ENCODE peak calls at places on chromosome 12, in ten cellular contexts. One of them, this sample, is unnamed.
A peak's percentile ranks its signal among the peaks of the same experiment; 100 is the strongest.

GRCh38 chr12:52907092-52907810 is 2.4 kb upstream of the KRT8 start:
- DNase-seq in fibroblast of lung: no peak
- DNase-seq in PC-3: peak; percentile 88
- DNase-seq in psoas muscle: no peak
- DNase-seq in right lobe of liver: no peak
- DNase-seq in sigmoid colon: no peak
- DNase-seq in transverse colon: peak; percentile 92
- DNase-seq in PC-9: peak; percentile 89
- DNase-seq in cardiac muscle cell: peak; percentile 78
- DNase-seq in uterus: peak; percentile 35
- DNase-seq in this sample: peak; percentile 89

GRCh38 chr12:93571854-93572711 is at the start of gene SOCS2:
- DNase-seq in fibroblast of lung: peak; percentile 36
- DNase-seq in PC-3: peak; percentile 20
- DNase-seq in psoas muscle: peak; percentile 50
- DNase-seq in right lobe of liver: peak; percentile 62
- DNase-seq in sigmoid colon: peak; percentile 80
- DNase-seq in transverse colon: peak; percentile 58
- DNase-seq in PC-9: peak; percentile 42
- DNase-seq in cardiac muscle cell: peak; percentile 43
- DNase-seq in uterus: peak; percentile 65
- DNase-seq in this sample: peak; percentile 56

GRCh38 chr12:71848212-71848611 is 8.7 kb downstream of the TBC1D15 start:
- DNase-seq in fibroblast of lung: no peak
- DNase-seq in PC-3: peak; percentile 35
- DNase-seq in psoas muscle: no peak
- DNase-seq in right lobe of liver: no peak
- DNase-seq in sigmoid colon: no peak
- DNase-seq in transverse colon: no peak
- DNase-seq in PC-9: no peak
- DNase-seq in cardiac muscle cell: no peak
- DNase-seq in uterus: no peak
- DNase-seq in this sample: no peak

GRCh38 chr12:42445891-42446290 is 119.9 kb downstream of the PPHLN1 start:
- DNase-seq in fibroblast of lung: no peak
- DNase-seq in PC-3: no peak
- DNase-seq in psoas muscle: no peak
- DNase-seq in right lobe of liver: no peak
- DNase-seq in sigmoid colon: no peak
- DNase-seq in transverse colon: no peak
- DNase-seq in PC-9: no peak
- DNase-seq in cardiac muscle cell: no peak
- DNase-seq in uterus: no peak
- DNase-seq in this sample: no peak

GRCh38 chr12:67069451-67070306 is 199.5 kb upstream of the CAND1 start:
- DNase-seq in fibroblast of lung: no peak
- DNase-seq in PC-3: peak; percentile 50
- DNase-seq in psoas muscle: peak; percentile 48
- DNase-seq in right lobe of liver: no peak
- DNase-seq in sigmoid colon: no peak
- DNase-seq in transverse colon: peak; percentile 35
- DNase-seq in PC-9: peak; percentile 59
- DNase-seq in cardiac muscle cell: peak; percentile 8
- DNase-seq in uterus: no peak
- DNase-seq in this sample: peak; percentile 41

GRCh38 chr12:79692249-79692619 is 1.5 kb upstream of the PAWR start:
- DNase-seq in fibroblast of lung: peak; percentile 20
- DNase-seq in PC-3: no peak
- DNase-seq in psoas muscle: no peak
- DNase-seq in right lobe of liver: no peak
- DNase-seq in sigmoid colon: no peak
- DNase-seq in transverse colon: no peak
- DNase-seq in PC-9: no peak
- DNase-seq in cardiac muscle cell: no peak
- DNase-seq in uterus: no peak
- DNase-seq in this sample: no peak

GRCh38 chr12:25236190-25236589 is 14.5 kb downstream of the KRAS start:
- DNase-seq in fibroblast of lung: peak; percentile 18
- DNase-seq in PC-3: no peak
- DNase-seq in psoas muscle: no peak
- DNase-seq in right lobe of liver: no peak
- DNase-seq in sigmoid colon: no peak
- DNase-seq in transverse colon: no peak
- DNase-seq in PC-9: no peak
- DNase-seq in cardiac muscle cell: peak; percentile 20
- DNase-seq in uterus: no peak
- DNase-seq in this sample: no peak

GRCh38 chr12:46524778-46525177 is 152.2 kb upstream of the SLC38A2 start:
- DNase-seq in fibroblast of lung: peak; percentile 95
- DNase-seq in PC-3: no peak
- DNase-seq in psoas muscle: peak; percentile 82
- DNase-seq in right lobe of liver: no peak
- DNase-seq in sigmoid colon: peak; percentile 98
- DNase-seq in transverse colon: peak; percentile 75
- DNase-seq in PC-9: no peak
- DNase-seq in cardiac muscle cell: peak; percentile 97
- DNase-seq in uterus: peak; percentile 98
- DNase-seq in this sample: peak; percentile 70

GRCh38 chr12:121796855-121797751 is 3.6 kb upstream of the RHOF start:
- DNase-seq in fibroblast of lung: peak; percentile 89
- DNase-seq in PC-3: peak; percentile 97
- DNase-seq in psoas muscle: peak; percentile 98
- DNase-seq in right lobe of liver: peak; percentile 99
- DNase-seq in sigmoid colon: peak; percentile 96
- DNase-seq in transverse colon: peak; percentile 96
- DNase-seq in PC-9: peak; percentile 97
- DNase-seq in cardiac muscle cell: peak; percentile 89
- DNase-seq in uterus: peak; percentile 91
- DNase-seq in this sample: peak; percentile 97

GRCh38 chr12:108717243-108717642 is 14.1 kb downstream of the CORO1C start:
- DNase-seq in fibroblast of lung: no peak
- DNase-seq in PC-3: no peak
- DNase-seq in psoas muscle: no peak
- DNase-seq in right lobe of liver: no peak
- DNase-seq in sigmoid colon: no peak
- DNase-seq in transverse colon: no peak
- DNase-seq in PC-9: no peak
- DNase-seq in cardiac muscle cell: no peak
- DNase-seq in uterus: no peak
- DNase-seq in this sample: no peak

GRCh38 chr12:86959766-86960458 is 703.7 kb upstream of the MGAT4C start:
- DNase-seq in fibroblast of lung: no peak
- DNase-seq in PC-3: no peak
- DNase-seq in psoas muscle: no peak
- DNase-seq in right lobe of liver: no peak
- DNase-seq in sigmoid colon: no peak
- DNase-seq in transverse colon: no peak
- DNase-seq in PC-9: no peak
- DNase-seq in cardiac muscle cell: no peak
- DNase-seq in uterus: no peak
- DNase-seq in this sample: no peak

GRCh38 chr12:130715996-130716917 is at the start of gene RIMBP2:
- DNase-seq in fibroblast of lung: peak; percentile 16
- DNase-seq in PC-3: no peak
- DNase-seq in psoas muscle: no peak
- DNase-seq in right lobe of liver: no peak
- DNase-seq in sigmoid colon: peak; percentile 43
- DNase-seq in transverse colon: no peak
- DNase-seq in PC-9: no peak
- DNase-seq in cardiac muscle cell: peak; percentile 9
- DNase-seq in uterus: peak; percentile 37
- DNase-seq in this sample: no peak

GRCh38 chr12:9124346-9125031 is 8.8 kb upstream of the A2M start:
- DNase-seq in fibroblast of lung: no peak
- DNase-seq in PC-3: no peak
- DNase-seq in psoas muscle: peak; percentile 48
- DNase-seq in right lobe of liver: peak; percentile 59
- DNase-seq in sigmoid colon: no peak
- DNase-seq in transverse colon: no peak
- DNase-seq in PC-9: no peak
- DNase-seq in cardiac muscle cell: no peak
- DNase-seq in uterus: no peak
- DNase-seq in this sample: no peak

GRCh38 chr12:41188058-41188840 is at the start of gene PDZRN4:
- DNase-seq in fibroblast of lung: no peak
- DNase-seq in PC-3: no peak
- DNase-seq in psoas muscle: peak; percentile 49
- DNase-seq in right lobe of liver: peak; percentile 52
- DNase-seq in sigmoid colon: peak; percentile 79
- DNase-seq in transverse colon: peak; percentile 8
- DNase-seq in PC-9: no peak
- DNase-seq in cardiac muscle cell: peak; percentile 2
- DNase-seq in uterus: no peak
- DNase-seq in this sample: peak; percentile 22

GRCh38 chr12:131494141-131494733 is 216.7 kb upstream of the SFSWAP start:
- DNase-seq in fibroblast of lung: no peak
- DNase-seq in PC-3: no peak
- DNase-seq in psoas muscle: no peak
- DNase-seq in right lobe of liver: no peak
- DNase-seq in sigmoid colon: no peak
- DNase-seq in transverse colon: no peak
- DNase-seq in PC-9: no peak
- DNase-seq in cardiac muscle cell: no peak
- DNase-seq in uterus: no peak
- DNase-seq in this sample: no peak

GRCh38 chr12:124513297-124513867 is 54.0 kb downstream of the NCOR2 start:
- DNase-seq in fibroblast of lung: no peak
- DNase-seq in PC-3: peak; percentile 44
- DNase-seq in psoas muscle: no peak
- DNase-seq in right lobe of liver: no peak
- DNase-seq in sigmoid colon: no peak
- DNase-seq in transverse colon: no peak
- DNase-seq in PC-9: no peak
- DNase-seq in cardiac muscle cell: no peak
- DNase-seq in uterus: no peak
- DNase-seq in this sample: peak; percentile 41

GRCh38 chr12:113142886-113143329 is 6.6 kb upstream of the CFAP73 start:
- DNase-seq in fibroblast of lung: no peak
- DNase-seq in PC-3: no peak
- DNase-seq in psoas muscle: no peak
- DNase-seq in right lobe of liver: no peak
- DNase-seq in sigmoid colon: no peak
- DNase-seq in transverse colon: no peak
- DNase-seq in PC-9: no peak
- DNase-seq in cardiac muscle cell: no peak
- DNase-seq in uterus: no peak
- DNase-seq in this sample: no peak

GRCh38 chr12:6372403-6373003 is 2.9 kb downstream of the SCNN1A start:
- DNase-seq in fibroblast of lung: peak; percentile 90
- DNase-seq in PC-3: peak; percentile 86
- DNase-seq in psoas muscle: peak; percentile 47
- DNase-seq in right lobe of liver: no peak
- DNase-seq in sigmoid colon: peak; percentile 67
- DNase-seq in transverse colon: peak; percentile 56
- DNase-seq in PC-9: peak; percentile 92
- DNase-seq in cardiac muscle cell: peak; percentile 93
- DNase-seq in uterus: no peak
- DNase-seq in this sample: no peak

GRCh38 chr12:11958216-11959091 is 112.3 kb upstream of the BCL2L14 start:
- DNase-seq in fibroblast of lung: peak; percentile 81
- DNase-seq in PC-3: peak; percentile 81
- DNase-seq in psoas muscle: no peak
- DNase-seq in right lobe of liver: no peak
- DNase-seq in sigmoid colon: no peak
- DNase-seq in transverse colon: no peak
- DNase-seq in PC-9: peak; percentile 60
- DNase-seq in cardiac muscle cell: peak; percentile 92
- DNase-seq in uterus: no peak
- DNase-seq in this sample: no peak
- TF ChIP-seq CTCF in fibroblast of lung: no peak
- TF ChIP-seq CTCF in PC-3: peak; percentile 26
- TF ChIP-seq CTCF in psoas muscle: no peak
- TF ChIP-seq CTCF in right lobe of liver: no peak
- TF ChIP-seq CTCF in sigmoid colon: no peak
- TF ChIP-seq CTCF in transverse colon: no peak
- TF ChIP-seq CTCF in PC-9: no peak
- TF ChIP-seq CTCF in cardiac muscle cell: no peak
- TF ChIP-seq CTCF in uterus: no peak
- TF ChIP-seq CTCF in this sample: no peak

DNA sequence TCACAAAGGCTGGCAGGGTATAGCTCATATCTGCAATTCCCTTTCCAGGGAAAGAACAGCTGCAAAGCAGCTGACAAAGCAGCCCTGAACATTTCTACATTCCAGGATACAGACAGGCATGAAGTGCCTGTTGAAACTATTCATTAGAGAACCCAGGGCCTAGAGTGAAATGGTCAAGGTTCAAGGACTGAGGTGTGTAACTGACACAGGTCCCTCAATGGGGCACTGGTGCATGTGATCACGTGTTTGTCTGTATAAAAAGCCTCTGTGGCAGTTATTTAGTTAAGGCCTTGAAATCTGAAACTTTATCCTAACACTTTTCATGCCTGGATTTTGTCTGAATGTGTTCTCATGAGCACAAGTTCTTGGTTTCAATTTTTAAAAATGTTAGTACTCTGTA is 47.1 kb downstream of the GIT2 start:
- DNase-seq in fibroblast of lung: peak; percentile 75
- DNase-seq in PC-3: no peak
- DNase-seq in psoas muscle: no peak
- DNase-seq in right lobe of liver: peak; percentile 66
- DNase-seq in sigmoid colon: no peak
- DNase-seq in transverse colon: no peak
- DNase-seq in PC-9: no peak
- DNase-seq in cardiac muscle cell: peak; percentile 73
- DNase-seq in uterus: no peak
- DNase-seq in this sample: no peak
- H3K4me1 ChIP-seq in fibroblast of lung: peaks cover 61% of the 10 kb centered on the region
- H3K4me1 ChIP-seq in PC-3: peaks cover 24% of the 10 kb centered on the region
- H3K4me1 ChIP-seq in psoas muscle: peaks cover 60% of the 10 kb centered on the region
- H3K4me1 ChIP-seq in right lobe of liver: peaks cover 33% of the 10 kb centered on the region
- H3K4me1 ChIP-seq in sigmoid colon: no peaks in the 10 kb centered on the region
- H3K4me1 ChIP-seq in transverse colon: peaks cover 29% of the 10 kb centered on the region
- H3K4me1 ChIP-seq in PC-9: peaks cover 32% of the 10 kb centered on the region
- H3K4me1 ChIP-seq in cardiac muscle cell: peaks cover 51% of the 10 kb centered on the region
- H3K4me1 ChIP-seq in uterus: no peaks in the 10 kb centered on the region
- H3K4me1 ChIP-seq in this sample: peaks cover 15% of the 10 kb centered on the region

GRCh38 chr12:74527491-74527890 is 10.1 kb upstream of the ATXN7L3B start:
- DNase-seq in fibroblast of lung: no peak
- DNase-seq in PC-3: no peak
- DNase-seq in psoas muscle: no peak
- DNase-seq in right lobe of liver: no peak
- DNase-seq in sigmoid colon: no peak
- DNase-seq in transverse colon: no peak
- DNase-seq in PC-9: no peak
- DNase-seq in cardiac muscle cell: no peak
- DNase-seq in uterus: no peak
- DNase-seq in this sample: no peak
- TF ChIP-seq CTCF in fibroblast of lung: no peak
- TF ChIP-seq CTCF in PC-3: no peak
- TF ChIP-seq CTCF in psoas muscle: no peak
- TF ChIP-seq CTCF in right lobe of liver: no peak
- TF ChIP-seq CTCF in sigmoid colon: no peak
- TF ChIP-seq CTCF in transverse colon: no peak
- TF ChIP-seq CTCF in PC-9: no peak
- TF ChIP-seq CTCF in cardiac muscle cell: no peak
- TF ChIP-seq CTCF in uterus: no peak
- TF ChIP-seq CTCF in this sample: no peak

DNA sequence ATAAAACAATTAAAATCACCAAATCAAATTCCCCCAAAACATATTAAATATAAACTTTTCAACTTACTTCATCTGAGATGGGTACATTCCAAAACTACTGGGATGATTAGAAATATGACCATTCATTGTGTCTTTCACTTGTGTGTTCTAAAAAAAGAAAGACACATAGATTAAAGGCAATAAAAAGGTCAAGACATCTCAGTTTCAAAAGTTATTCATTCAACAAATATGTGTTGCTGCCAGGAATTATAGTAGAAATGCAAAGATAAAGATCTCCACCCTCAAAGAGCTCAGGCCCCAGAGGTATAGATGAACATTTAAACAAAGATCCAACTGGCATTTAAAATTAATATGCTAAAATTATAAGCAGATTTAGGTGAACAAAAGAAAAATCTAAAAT is 106.4 kb downstream of the EPS8 start:
- DNase-seq in fibroblast of lung: no peak
- DNase-seq in PC-3: peak; percentile 70
- DNase-seq in psoas muscle: no peak
- DNase-seq in right lobe of liver: no peak
- DNase-seq in sigmoid colon: no peak
- DNase-seq in transverse colon: no peak
- DNase-seq in PC-9: no peak
- DNase-seq in cardiac muscle cell: no peak
- DNase-seq in uterus: no peak
- DNase-seq in this sample: no peak
- H3K4me1 ChIP-seq in fibroblast of lung: peaks cover 5% of the 10 kb centered on the region
- H3K4me1 ChIP-seq in PC-3: peaks cover 29% of the 10 kb centered on the region
- H3K4me1 ChIP-seq in psoas muscle: no peaks in the 10 kb centered on the region
- H3K4me1 ChIP-seq in right lobe of liver: no peaks in the 10 kb centered on the region
- H3K4me1 ChIP-seq in sigmoid colon: no peaks in the 10 kb centered on the region
- H3K4me1 ChIP-seq in transverse colon: peaks cover 24% of the 10 kb centered on the region
- H3K4me1 ChIP-seq in PC-9: peaks cover 22% of the 10 kb centered on the region
- H3K4me1 ChIP-seq in cardiac muscle cell: no peaks in the 10 kb centered on the region
- H3K4me1 ChIP-seq in uterus: no peaks in the 10 kb centered on the region
- H3K4me1 ChIP-seq in this sample: peaks cover 19% of the 10 kb centered on the region